ENCODE peak calls at places on chromosomes 3 and 15, in five cellular contexts. S, M, U, J and N are unnamed samples.

GRCh38 chr3:46675426-46675825 is 18.1 kb downstream of the ALS2CL start:
- DNase-seq in S (no peak), M (no peak), U (no peak), J (no peak), N (no peak)

GRCh38 chr3:63168179-63168578 is 109.9 kb upstream of the SYNPR start:
- DNase-seq in S (no peak), M (no peak), U (no peak), J (no peak), N (no peak)

GRCh38 chr3:160001850-160002623 is 13.4 kb downstream of the IL12A start:
- DNase-seq in S (no peak), M (no peak), U (no peak), J (no peak), N (no peak)

GRCh38 chr15:85607842-85608241 is 186.9 kb downstream of the KLHL25 start:
- DNase-seq in S (no peak), M (no peak), U (peak; percentile 93), J (no peak), N (no peak)

GRCh38 chr3:29591579-29591978 is 310.7 kb downstream of the RBMS3 start:
- DNase-seq in S (no peak), M (no peak), U (no peak), J (no peak), N (no peak)

GRCh38 chr3:44206301-44206700 is 35.4 kb upstream of the TOPAZ1 start:
- DNase-seq in S (no peak), M (no peak), U (no peak), J (no peak), N (no peak)

GRCh38 chr3:98545940-98546339 is 14.2 kb downstream of the GPR15 start:
- DNase-seq in S (no peak), M (no peak), U (no peak), J (no peak), N (no peak)

GRCh38 chr15:68558318-68559305 is 20.2 kb upstream of the CORO2B start:
- DNase-seq in S (no peak), M (no peak), U (no peak), J (no peak), N (no peak)

GRCh38 chr15:98815207-98815606 is 166.9 kb downstream of the IGF1R start:
- DNase-seq in S (no peak), M (no peak), U (no peak), J (no peak), N (no peak)

GRCh38 chr15:35481992-35482391 is 64.0 kb downstream of the DPH6 start:
- DNase-seq in S (no peak), M (no peak), U (peak; percentile 90), J (no peak), N (no peak)

GRCh38 chr3:59680916-59681315 is 631.1 kb upstream of the CFAP20DC start:
- DNase-seq in S (no peak), M (peak; percentile 42), U (no peak), J (no peak), N (no peak)

GRCh38 chr3:123283657-123284398 is 82.1 kb downstream of the SEC22A start:
- DNase-seq in S (no peak), M (no peak), U (no peak), J (no peak), N (no peak)

GRCh38 chr15:56537881-56538280 is 72.9 kb upstream of the MNS1 start:
- DNase-seq in S (peak; percentile 12), M (peak; percentile 70), U (no peak), J (peak; percentile 48), N (no peak)

GRCh38 chr15:101035611-101036010 is 116.5 kb downstream of the LRRK1 start:
- DNase-seq in S (no peak), M (no peak), U (no peak), J (no peak), N (no peak)

GRCh38 chr3:51311055-51311454 is 74.0 kb upstream of the MANF start:
- DNase-seq in S (no peak), M (no peak), U (peak; percentile 53), J (no peak), N (no peak)

GRCh38 chr3:53577486-53577885 is 83.1 kb downstream of the CACNA1D start:
- DNase-seq in S (no peak), M (no peak), U (peak; percentile 31), J (no peak), N (no peak)

GRCh38 chr3:18559323-18559972 is 134.3 kb upstream of the SATB1 start:
- DNase-seq in S (peak; percentile 30), M (peak; percentile 78), U (peak; percentile 7), J (no peak), N (peak; percentile 57)

GRCh38 chr15:41904487-41905359 is 10.9 kb upstream of the SPTBN5 start:
- DNase-seq in S (peak; percentile 67), M (peak; percentile 72), U (peak; percentile 66), J (peak; percentile 56), N (peak; percentile 58)

GRCh38 chr15:85003593-85004312 is 22.1 kb downstream of the PDE8A start:
- DNase-seq in S (no peak), M (no peak), U (no peak), J (no peak), N (no peak)

GRCh38 chr15:67730135-67730534 is 95.2 kb upstream of the SKOR1 start:
- DNase-seq in S (no peak), M (no peak), U (no peak), J (no peak), N (no peak)

GRCh38 chr3:12076021-12076420 is 71.8 kb downstream of the SYN2 start:
- DNase-seq in S (no peak), M (no peak), U (no peak), J (no peak), N (no peak)

GRCh38 chr15:48810414-48811324 is at the start of gene CEP152:
- DNase-seq in S (peak; percentile 97), M (peak; percentile 100), U (peak; percentile 99), J (peak; percentile 97), N (peak; percentile 99)

GRCh38 chr15:98785796-98786581 is 137.7 kb downstream of the IGF1R start:
- DNase-seq in S (no peak), M (peak; percentile 52), U (no peak), J (no peak), N (no peak)

GRCh38 chr15:80856809-80857377 is 77.7 kb downstream of the CEMIP start:
- DNase-seq in S (no peak), M (no peak), U (peak; percentile 70), J (no peak), N (no peak)

GRCh38 chr3:171480526-171480925 is 20.3 kb upstream of the TNIK start:
- DNase-seq in S (no peak), M (no peak), U (peak; percentile 10), J (no peak), N (no peak)

GRCh38 chr3:100040846-100041245 is 73.5 kb downstream of the FILIP1L start:
- DNase-seq in S (no peak), M (no peak), U (peak; percentile 91), J (no peak), N (no peak)

GRCh38 chr15:75213768-75214221 is 12.1 kb downstream of the C15orf39 start:
- DNase-seq in S (no peak), M (no peak), U (no peak), J (no peak), N (no peak)

GRCh38 chr15:78696436-78696835 is 55.4 kb upstream of the CHRNB4 start:
- DNase-seq in S (no peak), M (no peak), U (no peak), J (no peak), N (no peak)

GRCh38 chr3:30611613-30612421 is 5.4 kb downstream of the TGFBR2 start:
- DNase-seq in S (no peak), M (no peak), U (peak; percentile 55), J (no peak), N (no peak)

GRCh38 chr15:78212008-78212407 is 22.4 kb downstream of the ACSBG1 start:
- DNase-seq in S (no peak), M (no peak), U (no peak), J (no peak), N (no peak)

GRCh38 chr3:49906004-49906860 is 2.6 kb upstream of the MST1R start:
- DNase-seq in S (peak; percentile 60), M (peak; percentile 38), U (peak; percentile 55), J (peak; percentile 21), N (no peak)

GRCh38 chr3:122572940-122573412 is 4.5 kb upstream of the PARP15 start:
- DNase-seq in S (peak; percentile 30), M (no peak), U (peak; percentile 51), J (no peak), N (no peak)

GRCh38 chr15:25243800-25244097 is 195.1 kb downstream of the UBE3A start:
- DNase-seq in S (no peak), M (no peak), U (no peak), J (no peak), N (no peak)

GRCh38 chr3:70771426-70772147 is 459.1 kb upstream of the MDFIC2 start:
- DNase-seq in S (no peak), M (no peak), U (peak; percentile 41), J (no peak), N (no peak)

GRCh38 chr15:44319385-44319784 is 30.9 kb downstream of the GOLM2 start:
- DNase-seq in S (no peak), M (no peak), U (no peak), J (no peak), N (no peak)

GRCh38 chr15:29071193-29071906 is 185.6 kb downstream of the APBA2 start:
- DNase-seq in S (no peak), M (peak; percentile 70), U (no peak), J (no peak), N (no peak)

GRCh38 chr3:190486201-190486865 is 27.6 kb upstream of the IL1RAP start:
- DNase-seq in S (no peak), M (no peak), U (no peak), J (no peak), N (no peak)

GRCh38 chr15:89593018-89593417 is 17.7 kb downstream of the TICRR start:
- DNase-seq in S (no peak), M (no peak), U (no peak), J (no peak), N (no peak)